ENCODE peak calls at places on chromosomes 12 and 14, in ten cellular contexts. One of them, this sample, is unnamed.
A peak's percentile ranks its signal among the peaks of the same experiment; 100 is the strongest.

GRCh38 chr14:65100905-65101541 is 1.3 kb downstream of the MAX start:
- DNase-seq in right cardiac atrium: no peak
- DNase-seq in WTC11: no peak
- DNase-seq in fibroblast of the aortic adventitia: peak; percentile 13
- DNase-seq in Caco-2: no peak
- DNase-seq in choroid plexus epithelial cell: peak; percentile 13
- DNase-seq in NCI-H82: no peak
- DNase-seq in psoas muscle: no peak
- DNase-seq in adipocyte: peak; percentile 14
- DNase-seq in transverse colon: no peak
- DNase-seq in this sample: no peak

GRCh38 chr14:92502541-92503286 is 10.9 kb upstream of the RIN3 start:
- DNase-seq in fibroblast of the aortic adventitia: no peak
- DNase-seq in NCI-H82: no peak
- DNase-seq in right cardiac atrium: no peak
- DNase-seq in psoas muscle: no peak
- DNase-seq in Caco-2: no peak
- DNase-seq in WTC11: no peak
- DNase-seq in choroid plexus epithelial cell: no peak
- DNase-seq in transverse colon: no peak
- DNase-seq in adipocyte: no peak
- DNase-seq in this sample: no peak

GRCh38 chr12:107492393-107493134 is 193.0 kb upstream of the PWP1 start:
- DNase-seq in right cardiac atrium: no peak
- DNase-seq in NCI-H82: peak; percentile 9
- DNase-seq in psoas muscle: no peak
- DNase-seq in choroid plexus epithelial cell: no peak
- DNase-seq in fibroblast of the aortic adventitia: no peak
- DNase-seq in adipocyte: no peak
- DNase-seq in transverse colon: peak; percentile 70
- DNase-seq in Caco-2: no peak
- DNase-seq in WTC11: no peak
- DNase-seq in this sample: peak; percentile 35

GRCh38 chr12:127550271-127550670 is 716.7 kb upstream of the TMEM132C start:
- DNase-seq in WTC11: no peak
- DNase-seq in choroid plexus epithelial cell: no peak
- DNase-seq in transverse colon: no peak
- DNase-seq in Caco-2: no peak
- DNase-seq in psoas muscle: no peak
- DNase-seq in fibroblast of the aortic adventitia: no peak
- DNase-seq in NCI-H82: no peak
- DNase-seq in right cardiac atrium: no peak
- DNase-seq in adipocyte: no peak
- DNase-seq in this sample: no peak

GRCh38 chr14:20019257-20019865 is at the start of gene OR4K14:
- DNase-seq in NCI-H82: no peak
- DNase-seq in transverse colon: no peak
- DNase-seq in right cardiac atrium: no peak
- DNase-seq in adipocyte: no peak
- DNase-seq in Caco-2: no peak
- DNase-seq in fibroblast of the aortic adventitia: no peak
- DNase-seq in choroid plexus epithelial cell: no peak
- DNase-seq in WTC11: no peak
- DNase-seq in psoas muscle: no peak
- DNase-seq in this sample: no peak

GRCh38 chr14:100439781-100440180 is 116.6 kb downstream of the SLC25A47 start:
- DNase-seq in Caco-2: no peak
- DNase-seq in psoas muscle: peak; percentile 41
- DNase-seq in adipocyte: peak; percentile 12
- DNase-seq in WTC11: no peak
- DNase-seq in fibroblast of the aortic adventitia: peak; percentile 81
- DNase-seq in choroid plexus epithelial cell: no peak
- DNase-seq in transverse colon: peak; percentile 75
- DNase-seq in right cardiac atrium: peak; percentile 70
- DNase-seq in NCI-H82: no peak
- DNase-seq in this sample: no peak

GRCh38 chr12:39402922-39403321 is 40.0 kb downstream of the KIF21A start:
- DNase-seq in Caco-2: no peak
- DNase-seq in psoas muscle: no peak
- DNase-seq in fibroblast of the aortic adventitia: no peak
- DNase-seq in right cardiac atrium: no peak
- DNase-seq in NCI-H82: no peak
- DNase-seq in WTC11: no peak
- DNase-seq in adipocyte: no peak
- DNase-seq in transverse colon: no peak
- DNase-seq in choroid plexus epithelial cell: no peak
- DNase-seq in this sample: no peak

GRCh38 chr14:61080591-61081010 is 99.6 kb downstream of the SLC38A6 start:
- DNase-seq in NCI-H82: no peak
- DNase-seq in right cardiac atrium: no peak
- DNase-seq in choroid plexus epithelial cell: peak; percentile 40
- DNase-seq in WTC11: no peak
- DNase-seq in transverse colon: no peak
- DNase-seq in fibroblast of the aortic adventitia: peak; percentile 89
- DNase-seq in adipocyte: peak; percentile 84
- DNase-seq in psoas muscle: no peak
- DNase-seq in Caco-2: no peak
- DNase-seq in this sample: no peak

GRCh38 chr12:109804820-109805761 is 28.1 kb downstream of the TRPV4 start:
- DNase-seq in right cardiac atrium: peak; percentile 42
- DNase-seq in transverse colon: peak; percentile 72
- DNase-seq in NCI-H82: peak; percentile 85
- DNase-seq in WTC11: peak; percentile 82
- DNase-seq in choroid plexus epithelial cell: peak; percentile 60
- DNase-seq in fibroblast of the aortic adventitia: peak; percentile 63
- DNase-seq in adipocyte: peak; percentile 86
- DNase-seq in Caco-2: peak; percentile 67
- DNase-seq in psoas muscle: peak; percentile 68
- DNase-seq in this sample: peak; percentile 56

GRCh38 chr14:56881181-56881580 is 70.9 kb upstream of the OTX2 start:
- DNase-seq in WTC11: no peak
- DNase-seq in NCI-H82: no peak
- DNase-seq in right cardiac atrium: no peak
- DNase-seq in adipocyte: no peak
- DNase-seq in fibroblast of the aortic adventitia: no peak
- DNase-seq in transverse colon: no peak
- DNase-seq in Caco-2: no peak
- DNase-seq in psoas muscle: no peak
- DNase-seq in choroid plexus epithelial cell: no peak
- DNase-seq in this sample: no peak

GRCh38 chr14:36069535-36069900 is 107.0 kb downstream of the PTCSC3 start:
- DNase-seq in transverse colon: no peak
- DNase-seq in Caco-2: peak; percentile 51
- DNase-seq in adipocyte: peak; percentile 26
- DNase-seq in NCI-H82: peak; percentile 71
- DNase-seq in right cardiac atrium: no peak
- DNase-seq in choroid plexus epithelial cell: peak; percentile 51
- DNase-seq in WTC11: peak; percentile 42
- DNase-seq in psoas muscle: no peak
- DNase-seq in fibroblast of the aortic adventitia: peak; percentile 25
- DNase-seq in this sample: no peak

This sample was measured in naive B cell.